ENCODE peak calls at places on chromosomes 6 and 20, in five cellular contexts. One of them, this sample, is unnamed.

GRCh38 chr6:53921639-53922038 is 126.8 kb downstream of the LRRC1 start:
- DNase-seq in activated T-cell treated with anti-CD3 and anti-CD28 coated beads for 24 hours: no peak
- DNase-seq in activated T-helper 1 cell treated with anti-CD3 and anti-CD28 coated beads, Interleukin-12 subunit alpha, Interleukin-12 subunit beta, Interleukin-2, Interleukin-4 antibody, amounts not matched to agents 30 ng/mL and 10 ng/mL and 1 ng/mL, durations not matched to agents 14 hours and 24 hours and 36 hours: no peak
- DNase-seq in epithelial cell of prostate: no peak
- DNase-seq in iPS-NIHi11: no peak
- DNase-seq in this sample: no peak

GRCh38 chr6:1104988-1105670 is 206.8 kb upstream of the FOXQ1 start:
- DNase-seq in activated T-cell treated with anti-CD3 and anti-CD28 coated beads for 24 hours: no peak
- DNase-seq in iPS-NIHi11: peak; percentile 25
- DNase-seq in activated T-helper 1 cell treated with anti-CD3 and anti-CD28 coated beads, Interleukin-12 subunit alpha, Interleukin-12 subunit beta, Interleukin-2, Interleukin-4 antibody, amounts not matched to agents 30 ng/mL and 10 ng/mL and 1 ng/mL, durations not matched to agents 14 hours and 24 hours and 36 hours: no peak
- DNase-seq in epithelial cell of prostate: no peak
- DNase-seq in this sample: no peak

GRCh38 chr20:8304124-8304800 is 172.2 kb downstream of the PLCB1 start:
- DNase-seq in activated T-cell treated with anti-CD3 and anti-CD28 coated beads for 24 hours: no peak
- DNase-seq in iPS-NIHi11: no peak
- DNase-seq in epithelial cell of prostate: no peak
- DNase-seq in activated T-helper 1 cell treated with anti-CD3 and anti-CD28 coated beads, Interleukin-12 subunit alpha, Interleukin-12 subunit beta, Interleukin-2, Interleukin-4 antibody, amounts not matched to agents 30 ng/mL and 10 ng/mL and 1 ng/mL, durations not matched to agents 14 hours and 24 hours and 36 hours: no peak
- DNase-seq in this sample: peak; percentile 95

GRCh38 chr20:61919675-61920365 is 145.9 kb downstream of the TAF4 start:
- DNase-seq in activated T-helper 1 cell treated with anti-CD3 and anti-CD28 coated beads, Interleukin-12 subunit alpha, Interleukin-12 subunit beta, Interleukin-2, Interleukin-4 antibody, amounts not matched to agents 30 ng/mL and 10 ng/mL and 1 ng/mL, durations not matched to agents 14 hours and 24 hours and 36 hours: no peak
- DNase-seq in iPS-NIHi11: no peak
- DNase-seq in activated T-cell treated with anti-CD3 and anti-CD28 coated beads for 24 hours: no peak
- DNase-seq in epithelial cell of prostate: no peak
- DNase-seq in this sample: no peak

GRCh38 chr6:111478749-111479148 is 4.3 kb downstream of the REV3L start:
- DNase-seq in iPS-NIHi11: peak; percentile 28
- DNase-seq in activated T-cell treated with anti-CD3 and anti-CD28 coated beads for 24 hours: no peak
- DNase-seq in epithelial cell of prostate: no peak
- DNase-seq in activated T-helper 1 cell treated with anti-CD3 and anti-CD28 coated beads, Interleukin-12 subunit alpha, Interleukin-12 subunit beta, Interleukin-2, Interleukin-4 antibody, amounts not matched to agents 30 ng/mL and 10 ng/mL and 1 ng/mL, durations not matched to agents 14 hours and 24 hours and 36 hours: no peak
- DNase-seq in this sample: peak; percentile 94

GRCh38 chr6:52728394-52728793 is 34.9 kb downstream of the GSTA2 start:
- DNase-seq in activated T-helper 1 cell treated with anti-CD3 and anti-CD28 coated beads, Interleukin-12 subunit alpha, Interleukin-12 subunit beta, Interleukin-2, Interleukin-4 antibody, amounts not matched to agents 30 ng/mL and 10 ng/mL and 1 ng/mL, durations not matched to agents 14 hours and 24 hours and 36 hours: no peak
- DNase-seq in iPS-NIHi11: no peak
- DNase-seq in epithelial cell of prostate: no peak
- DNase-seq in activated T-cell treated with anti-CD3 and anti-CD28 coated beads for 24 hours: no peak
- DNase-seq in this sample: no peak

GRCh38 chr6:95249661-95250060 is 327.7 kb upstream of the MANEA start:
- DNase-seq in iPS-NIHi11: no peak
- DNase-seq in epithelial cell of prostate: no peak
- DNase-seq in activated T-cell treated with anti-CD3 and anti-CD28 coated beads for 24 hours: no peak
- DNase-seq in activated T-helper 1 cell treated with anti-CD3 and anti-CD28 coated beads, Interleukin-12 subunit alpha, Interleukin-12 subunit beta, Interleukin-2, Interleukin-4 antibody, amounts not matched to agents 30 ng/mL and 10 ng/mL and 1 ng/mL, durations not matched to agents 14 hours and 24 hours and 36 hours: no peak
- DNase-seq in this sample: no peak

GRCh38 chr6:23713211-23713610 is 412.8 kb upstream of the NRSN1 start:
- DNase-seq in activated T-helper 1 cell treated with anti-CD3 and anti-CD28 coated beads, Interleukin-12 subunit alpha, Interleukin-12 subunit beta, Interleukin-2, Interleukin-4 antibody, amounts not matched to agents 30 ng/mL and 10 ng/mL and 1 ng/mL, durations not matched to agents 14 hours and 24 hours and 36 hours: no peak
- DNase-seq in epithelial cell of prostate: no peak
- DNase-seq in iPS-NIHi11: no peak
- DNase-seq in activated T-cell treated with anti-CD3 and anti-CD28 coated beads for 24 hours: no peak
- DNase-seq in this sample: no peak

GRCh38 chr20:49786671-49787370 is 25.8 kb upstream of the SLC9A8 start:
- DNase-seq in activated T-cell treated with anti-CD3 and anti-CD28 coated beads for 24 hours: no peak
- DNase-seq in epithelial cell of prostate: no peak
- DNase-seq in activated T-helper 1 cell treated with anti-CD3 and anti-CD28 coated beads, Interleukin-12 subunit alpha, Interleukin-12 subunit beta, Interleukin-2, Interleukin-4 antibody, amounts not matched to agents 30 ng/mL and 10 ng/mL and 1 ng/mL, durations not matched to agents 14 hours and 24 hours and 36 hours: no peak
- DNase-seq in iPS-NIHi11: peak; percentile 32
- DNase-seq in this sample: no peak

GRCh38 chr6:27608916-27609883 is 136.3 kb upstream of the ZNF184 start:
- DNase-seq in activated T-helper 1 cell treated with anti-CD3 and anti-CD28 coated beads, Interleukin-12 subunit alpha, Interleukin-12 subunit beta, Interleukin-2, Interleukin-4 antibody, amounts not matched to agents 30 ng/mL and 10 ng/mL and 1 ng/mL, durations not matched to agents 14 hours and 24 hours and 36 hours: no peak
- DNase-seq in activated T-cell treated with anti-CD3 and anti-CD28 coated beads for 24 hours: no peak
- DNase-seq in iPS-NIHi11: peak; percentile 54
- DNase-seq in epithelial cell of prostate: no peak
- DNase-seq in this sample: peak; percentile 66

GRCh38 chr6:69894578-69895347 is 28.4 kb downstream of the COL19A1 start:
- DNase-seq in activated T-helper 1 cell treated with anti-CD3 and anti-CD28 coated beads, Interleukin-12 subunit alpha, Interleukin-12 subunit beta, Interleukin-2, Interleukin-4 antibody, amounts not matched to agents 30 ng/mL and 10 ng/mL and 1 ng/mL, durations not matched to agents 14 hours and 24 hours and 36 hours: no peak
- DNase-seq in epithelial cell of prostate: peak; percentile 68
- DNase-seq in activated T-cell treated with anti-CD3 and anti-CD28 coated beads for 24 hours: no peak
- DNase-seq in iPS-NIHi11: no peak
- DNase-seq in this sample: peak; percentile 75

GRCh38 chr20:55888655-55889054 is 116.7 kb downstream of the CBLN4 start:
- DNase-seq in iPS-NIHi11: no peak
- DNase-seq in activated T-cell treated with anti-CD3 and anti-CD28 coated beads for 24 hours: no peak
- DNase-seq in activated T-helper 1 cell treated with anti-CD3 and anti-CD28 coated beads, Interleukin-12 subunit alpha, Interleukin-12 subunit beta, Interleukin-2, Interleukin-4 antibody, amounts not matched to agents 30 ng/mL and 10 ng/mL and 1 ng/mL, durations not matched to agents 14 hours and 24 hours and 36 hours: no peak
- DNase-seq in epithelial cell of prostate: no peak
- DNase-seq in this sample: peak; percentile 0

GRCh38 chr6:30880563-30881252 is 3.6 kb upstream of the DDR1 start:
- DNase-seq in iPS-NIHi11: peak; percentile 69
- DNase-seq in activated T-cell treated with anti-CD3 and anti-CD28 coated beads for 24 hours: no peak
- DNase-seq in activated T-helper 1 cell treated with anti-CD3 and anti-CD28 coated beads, Interleukin-12 subunit alpha, Interleukin-12 subunit beta, Interleukin-2, Interleukin-4 antibody, amounts not matched to agents 30 ng/mL and 10 ng/mL and 1 ng/mL, durations not matched to agents 14 hours and 24 hours and 36 hours: no peak
- DNase-seq in epithelial cell of prostate: no peak
- DNase-seq in this sample: peak; percentile 86

GRCh38 chr20:44979090-44979621 is 12.8 kb downstream of the STK4 start:
- DNase-seq in activated T-cell treated with anti-CD3 and anti-CD28 coated beads for 24 hours: peak; percentile 57
- DNase-seq in epithelial cell of prostate: no peak
- DNase-seq in iPS-NIHi11: no peak
- DNase-seq in activated T-helper 1 cell treated with anti-CD3 and anti-CD28 coated beads, Interleukin-12 subunit alpha, Interleukin-12 subunit beta, Interleukin-2, Interleukin-4 antibody, amounts not matched to agents 30 ng/mL and 10 ng/mL and 1 ng/mL, durations not matched to agents 14 hours and 24 hours and 36 hours: peak; percentile 67
- DNase-seq in this sample: no peak

GRCh38 chr6:33750244-33750991 is 3.7 kb upstream of the IP6K3 start:
- DNase-seq in iPS-NIHi11: no peak
- DNase-seq in activated T-cell treated with anti-CD3 and anti-CD28 coated beads for 24 hours: no peak
- DNase-seq in epithelial cell of prostate: no peak
- DNase-seq in activated T-helper 1 cell treated with anti-CD3 and anti-CD28 coated beads, Interleukin-12 subunit alpha, Interleukin-12 subunit beta, Interleukin-2, Interleukin-4 antibody, amounts not matched to agents 30 ng/mL and 10 ng/mL and 1 ng/mL, durations not matched to agents 14 hours and 24 hours and 36 hours: no peak
- DNase-seq in this sample: no peak

GRCh38 chr6:107344981-107345380 is 114.4 kb downstream of the PDSS2 start:
- DNase-seq in iPS-NIHi11: no peak
- DNase-seq in activated T-cell treated with anti-CD3 and anti-CD28 coated beads for 24 hours: no peak
- DNase-seq in activated T-helper 1 cell treated with anti-CD3 and anti-CD28 coated beads, Interleukin-12 subunit alpha, Interleukin-12 subunit beta, Interleukin-2, Interleukin-4 antibody, amounts not matched to agents 30 ng/mL and 10 ng/mL and 1 ng/mL, durations not matched to agents 14 hours and 24 hours and 36 hours: no peak
- DNase-seq in epithelial cell of prostate: no peak
- DNase-seq in this sample: peak; percentile 18

GRCh38 chr20:61926796-61927192 is 138.9 kb downstream of the TAF4 start:
- DNase-seq in activated T-cell treated with anti-CD3 and anti-CD28 coated beads for 24 hours: no peak
- DNase-seq in epithelial cell of prostate: no peak
- DNase-seq in activated T-helper 1 cell treated with anti-CD3 and anti-CD28 coated beads, Interleukin-12 subunit alpha, Interleukin-12 subunit beta, Interleukin-2, Interleukin-4 antibody, amounts not matched to agents 30 ng/mL and 10 ng/mL and 1 ng/mL, durations not matched to agents 14 hours and 24 hours and 36 hours: no peak
- DNase-seq in iPS-NIHi11: no peak
- DNase-seq in this sample: no peak

GRCh38 chr6:2766767-2767314 is 1.6 kb downstream of the WRNIP1 start:
- DNase-seq in activated T-helper 1 cell treated with anti-CD3 and anti-CD28 coated beads, Interleukin-12 subunit alpha, Interleukin-12 subunit beta, Interleukin-2, Interleukin-4 antibody, amounts not matched to agents 30 ng/mL and 10 ng/mL and 1 ng/mL, durations not matched to agents 14 hours and 24 hours and 36 hours: no peak
- DNase-seq in epithelial cell of prostate: no peak
- DNase-seq in iPS-NIHi11: no peak
- DNase-seq in activated T-cell treated with anti-CD3 and anti-CD28 coated beads for 24 hours: no peak
- DNase-seq in this sample: peak; percentile 18

GRCh38 chr6:42452171-42453026 is 673 bp upstream of the TRERF1 start:
- DNase-seq in epithelial cell of prostate: no peak
- DNase-seq in activated T-helper 1 cell treated with anti-CD3 and anti-CD28 coated beads, Interleukin-12 subunit alpha, Interleukin-12 subunit beta, Interleukin-2, Interleukin-4 antibody, amounts not matched to agents 30 ng/mL and 10 ng/mL and 1 ng/mL, durations not matched to agents 14 hours and 24 hours and 36 hours: peak; percentile 45
- DNase-seq in iPS-NIHi11: peak; percentile 75
- DNase-seq in activated T-cell treated with anti-CD3 and anti-CD28 coated beads for 24 hours: peak; percentile 36
- DNase-seq in this sample: peak; percentile 98

GRCh38 chr20:58174708-58175287 is 53.7 kb downstream of the ANKRD60 start:
- DNase-seq in iPS-NIHi11: peak; percentile 27
- DNase-seq in epithelial cell of prostate: no peak
- DNase-seq in activated T-helper 1 cell treated with anti-CD3 and anti-CD28 coated beads, Interleukin-12 subunit alpha, Interleukin-12 subunit beta, Interleukin-2, Interleukin-4 antibody, amounts not matched to agents 30 ng/mL and 10 ng/mL and 1 ng/mL, durations not matched to agents 14 hours and 24 hours and 36 hours: no peak
- DNase-seq in activated T-cell treated with anti-CD3 and anti-CD28 coated beads for 24 hours: no peak
- DNase-seq in this sample: peak; percentile 66

GRCh38 chr20:20665200-20665599 is 47.2 kb downstream of the RALGAPA2 start:
- DNase-seq in iPS-NIHi11: no peak
- DNase-seq in activated T-helper 1 cell treated with anti-CD3 and anti-CD28 coated beads, Interleukin-12 subunit alpha, Interleukin-12 subunit beta, Interleukin-2, Interleukin-4 antibody, amounts not matched to agents 30 ng/mL and 10 ng/mL and 1 ng/mL, durations not matched to agents 14 hours and 24 hours and 36 hours: no peak
- DNase-seq in activated T-cell treated with anti-CD3 and anti-CD28 coated beads for 24 hours: no peak
- DNase-seq in epithelial cell of prostate: no peak
- DNase-seq in this sample: peak; percentile 39

GRCh38 chr6:3259491-3259958 is 778 bp downstream of the PSMG4 start:
- DNase-seq in activated T-cell treated with anti-CD3 and anti-CD28 coated beads for 24 hours: peak; percentile 15
- DNase-seq in iPS-NIHi11: peak; percentile 67
- DNase-seq in activated T-helper 1 cell treated with anti-CD3 and anti-CD28 coated beads, Interleukin-12 subunit alpha, Interleukin-12 subunit beta, Interleukin-2, Interleukin-4 antibody, amounts not matched to agents 30 ng/mL and 10 ng/mL and 1 ng/mL, durations not matched to agents 14 hours and 24 hours and 36 hours: peak; percentile 26
- DNase-seq in epithelial cell of prostate: no peak
- DNase-seq in this sample: peak; percentile 73

GRCh38 chr20:23296841-23297701 is 53.5 kb upstream of the NXT1 start:
- DNase-seq in epithelial cell of prostate: no peak
- DNase-seq in activated T-cell treated with anti-CD3 and anti-CD28 coated beads for 24 hours: no peak
- DNase-seq in iPS-NIHi11: no peak
- DNase-seq in activated T-helper 1 cell treated with anti-CD3 and anti-CD28 coated beads, Interleukin-12 subunit alpha, Interleukin-12 subunit beta, Interleukin-2, Interleukin-4 antibody, amounts not matched to agents 30 ng/mL and 10 ng/mL and 1 ng/mL, durations not matched to agents 14 hours and 24 hours and 36 hours: no peak
- DNase-seq in this sample: peak; percentile 82

GRCh38 chr6:44489912-44490604 is 102.6 kb downstream of the CDC5L start:
- DNase-seq in iPS-NIHi11: no peak
- DNase-seq in activated T-helper 1 cell treated with anti-CD3 and anti-CD28 coated beads, Interleukin-12 subunit alpha, Interleukin-12 subunit beta, Interleukin-2, Interleukin-4 antibody, amounts not matched to agents 30 ng/mL and 10 ng/mL and 1 ng/mL, durations not matched to agents 14 hours and 24 hours and 36 hours: no peak
- DNase-seq in activated T-cell treated with anti-CD3 and anti-CD28 coated beads for 24 hours: no peak
- DNase-seq in epithelial cell of prostate: peak; percentile 80
- DNase-seq in this sample: no peak

GRCh38 chr6:12294851-12295536 is 4.8 kb downstream of the EDN1 start:
- DNase-seq in activated T-cell treated with anti-CD3 and anti-CD28 coated beads for 24 hours: no peak
- DNase-seq in iPS-NIHi11: no peak
- DNase-seq in epithelial cell of prostate: no peak
- DNase-seq in activated T-helper 1 cell treated with anti-CD3 and anti-CD28 coated beads, Interleukin-12 subunit alpha, Interleukin-12 subunit beta, Interleukin-2, Interleukin-4 antibody, amounts not matched to agents 30 ng/mL and 10 ng/mL and 1 ng/mL, durations not matched to agents 14 hours and 24 hours and 36 hours: no peak
- DNase-seq in this sample: no peak

GRCh38 chr6:108260126-108260808 is 573 bp downstream of the SNX3 start:
- DNase-seq in activated T-helper 1 cell treated with anti-CD3 and anti-CD28 coated beads, Interleukin-12 subunit alpha, Interleukin-12 subunit beta, Interleukin-2, Interleukin-4 antibody, amounts not matched to agents 30 ng/mL and 10 ng/mL and 1 ng/mL, durations not matched to agents 14 hours and 24 hours and 36 hours: no peak
- DNase-seq in iPS-NIHi11: peak; percentile 48
- DNase-seq in activated T-cell treated with anti-CD3 and anti-CD28 coated beads for 24 hours: peak; percentile 10
- DNase-seq in epithelial cell of prostate: no peak
- DNase-seq in this sample: peak; percentile 81

GRCh38 chr20:38343798-38344701 is 2.2 kb upstream of the LBP start:
- DNase-seq in activated T-helper 1 cell treated with anti-CD3 and anti-CD28 coated beads, Interleukin-12 subunit alpha, Interleukin-12 subunit beta, Interleukin-2, Interleukin-4 antibody, amounts not matched to agents 30 ng/mL and 10 ng/mL and 1 ng/mL, durations not matched to agents 14 hours and 24 hours and 36 hours: no peak
- DNase-seq in activated T-cell treated with anti-CD3 and anti-CD28 coated beads for 24 hours: no peak
- DNase-seq in iPS-NIHi11: no peak
- DNase-seq in epithelial cell of prostate: no peak
- DNase-seq in this sample: no peak

GRCh38 chr6:157830354-157831017 is 7.4 kb downstream of the SNX9 start:
- DNase-seq in activated T-cell treated with anti-CD3 and anti-CD28 coated beads for 24 hours: no peak
- DNase-seq in activated T-helper 1 cell treated with anti-CD3 and anti-CD28 coated beads, Interleukin-12 subunit alpha, Interleukin-12 subunit beta, Interleukin-2, Interleukin-4 antibody, amounts not matched to agents 30 ng/mL and 10 ng/mL and 1 ng/mL, durations not matched to agents 14 hours and 24 hours and 36 hours: no peak
- DNase-seq in iPS-NIHi11: no peak
- DNase-seq in epithelial cell of prostate: no peak
- DNase-seq in this sample: peak; percentile 85

GRCh38 chr20:10090588-10091166 is 55.9 kb downstream of the ANKEF1 start:
- DNase-seq in iPS-NIHi11: peak; percentile 53
- DNase-seq in activated T-helper 1 cell treated with anti-CD3 and anti-CD28 coated beads, Interleukin-12 subunit alpha, Interleukin-12 subunit beta, Interleukin-2, Interleukin-4 antibody, amounts not matched to agents 30 ng/mL and 10 ng/mL and 1 ng/mL, durations not matched to agents 14 hours and 24 hours and 36 hours: no peak
- DNase-seq in activated T-cell treated with anti-CD3 and anti-CD28 coated beads for 24 hours: no peak
- DNase-seq in epithelial cell of prostate: no peak
- DNase-seq in this sample: peak; percentile 85

GRCh38 chr6:3750324-3751018 is 1.0 kb downstream of the PXDC1 start:
- DNase-seq in activated T-cell treated with anti-CD3 and anti-CD28 coated beads for 24 hours: no peak
- DNase-seq in iPS-NIHi11: peak; percentile 64
- DNase-seq in epithelial cell of prostate: no peak
- DNase-seq in activated T-helper 1 cell treated with anti-CD3 and anti-CD28 coated beads, Interleukin-12 subunit alpha, Interleukin-12 subunit beta, Interleukin-2, Interleukin-4 antibody, amounts not matched to agents 30 ng/mL and 10 ng/mL and 1 ng/mL, durations not matched to agents 14 hours and 24 hours and 36 hours: no peak
- DNase-seq in this sample: peak; percentile 63

GRCh38 chr6:158817298-158818007 is 1.7 kb downstream of the EZR start:
- DNase-seq in activated T-cell treated with anti-CD3 and anti-CD28 coated beads for 24 hours: no peak
- DNase-seq in iPS-NIHi11: peak; percentile 41
- DNase-seq in activated T-helper 1 cell treated with anti-CD3 and anti-CD28 coated beads, Interleukin-12 subunit alpha, Interleukin-12 subunit beta, Interleukin-2, Interleukin-4 antibody, amounts not matched to agents 30 ng/mL and 10 ng/mL and 1 ng/mL, durations not matched to agents 14 hours and 24 hours and 36 hours: peak; percentile 26
- DNase-seq in epithelial cell of prostate: no peak
- DNase-seq in this sample: peak; percentile 54

GRCh38 chr6:166423781-166424180 is 41.0 kb upstream of the MPC1 start:
- DNase-seq in activated T-helper 1 cell treated with anti-CD3 and anti-CD28 coated beads, Interleukin-12 subunit alpha, Interleukin-12 subunit beta, Interleukin-2, Interleukin-4 antibody, amounts not matched to agents 30 ng/mL and 10 ng/mL and 1 ng/mL, durations not matched to agents 14 hours and 24 hours and 36 hours: no peak
- DNase-seq in iPS-NIHi11: no peak
- DNase-seq in epithelial cell of prostate: no peak
- DNase-seq in activated T-cell treated with anti-CD3 and anti-CD28 coated beads for 24 hours: no peak
- DNase-seq in this sample: no peak

This sample was measured in NCI-H69.